ENCODE peak calls at places on chromosome 3, in five cellular contexts. V, O, D, Q and L are unnamed samples.
A peak's percentile ranks its signal among the peaks of the same experiment; 100 is the strongest.

GRCh38 chr3:46674031-46674592 is 19.4 kb downstream of the ALS2CL start:
- DNase-seq in D (no peak), V (no peak), Q (no peak), O (no peak), L (no peak)

GRCh38 chr3:40652072-40652471 is 127.3 kb downstream of the ZNF621 start:
- DNase-seq in Q (no peak), D (no peak), V (no peak), O (no peak), L (no peak)

GRCh38 chr3:42749753-42750231 is 23.3 kb downstream of the CCDC13 start:
- DNase-seq in O (no peak), Q (peak; percentile 30), V (no peak), D (no peak), L (no peak)

GRCh38 chr3:123750659-123751420 is 133.3 kb downstream of the MYLK start:
- DNase-seq in Q (peak; percentile 95), D (no peak), O (peak; percentile 88), V (no peak), L (peak; percentile 87)

GRCh38 chr3:143793971-143794370 is 54.3 kb downstream of the SLC9A9 start:
- DNase-seq in O (no peak), V (no peak), Q (no peak), D (no peak), L (no peak)

GRCh38 chr3:66816110-66816761 is 181.9 kb upstream of the KBTBD8 start:
- DNase-seq in O (peak; percentile 47), V (no peak), D (no peak), Q (peak; percentile 86), L (no peak)

GRCh38 chr3:38133557-38134405 is 3.1 kb downstream of the ACAA1 start:
- DNase-seq in D (peak; percentile 51), O (no peak), V (no peak), Q (no peak), L (peak; percentile 19)

GRCh38 chr3:20608054-20608738 is 422.2 kb upstream of the SGO1 start:
- DNase-seq in D (no peak), O (no peak), Q (no peak), V (no peak), L (no peak)

GRCh38 chr3:9499455-9500107 is 54.0 kb downstream of the LHFPL4 start:
- DNase-seq in Q (no peak), V (no peak), D (no peak), O (no peak), L (no peak)

GRCh38 chr3:142273501-142273900 is 48.1 kb upstream of the GK5 start:
- DNase-seq in V (no peak), Q (no peak), O (no peak), D (no peak), L (no peak)

GRCh38 chr3:37546876-37547275 is 314.8 kb upstream of the CTDSPL start:
- DNase-seq in O (no peak), Q (peak; percentile 37), D (no peak), V (no peak), L (no peak)

GRCh38 chr3:51391566-51392300 is 648 bp downstream of the RBM15B start:
- DNase-seq in O (no peak), V (peak; percentile 72), Q (peak; percentile 33), D (peak; percentile 22), L (no peak)

GRCh38 chr3:142112601-142113000 is 36.7 kb downstream of the TFDP2 start:
- DNase-seq in Q (no peak), D (no peak), V (no peak), O (no peak), L (no peak)

GRCh38 chr3:101842245-101842934 is 6.9 kb upstream of the NFKBIZ start:
- DNase-seq in V (no peak), D (no peak), O (no peak), Q (no peak), L (no peak)

GRCh38 chr3:144840866-144841265 is 869.2 kb downstream of the DIPK2A start:
- DNase-seq in V (no peak), O (no peak), Q (no peak), D (no peak), L (no peak)

GRCh38 chr3:127889461-127889863 is 25.6 kb upstream of the KBTBD12 start:
- DNase-seq in D (peak; percentile 20), V (no peak), Q (peak; percentile 84), O (no peak), L (peak; percentile 61)

DNA sequence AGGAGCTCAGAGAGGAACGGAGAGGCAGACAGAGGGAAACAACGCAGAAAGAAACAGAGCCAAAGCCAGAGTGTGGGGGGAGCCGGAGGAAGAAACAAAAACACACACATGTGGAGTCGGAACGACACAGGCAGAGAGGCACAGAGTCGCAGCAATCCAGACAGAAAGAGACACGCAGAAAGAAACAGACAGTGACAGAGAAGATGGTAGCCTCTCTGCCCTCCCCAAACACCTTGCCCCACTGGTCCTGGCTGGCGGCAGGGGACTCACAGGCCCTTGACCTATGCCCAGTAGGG is 1.7 kb downstream of the NCKIPSD start:
- DNase-seq in D (no peak), Q (no peak), O (no peak), V (no peak), L (no peak)
- H3K4me3 ChIP-seq in D (peak overlapping the region; percentile 91), Q (peak overlapping the region; percentile 40), O (peak overlapping the region; percentile 94), V (no peak overlapping the region), L (peak overlapping the region; percentile 98)

DNA sequence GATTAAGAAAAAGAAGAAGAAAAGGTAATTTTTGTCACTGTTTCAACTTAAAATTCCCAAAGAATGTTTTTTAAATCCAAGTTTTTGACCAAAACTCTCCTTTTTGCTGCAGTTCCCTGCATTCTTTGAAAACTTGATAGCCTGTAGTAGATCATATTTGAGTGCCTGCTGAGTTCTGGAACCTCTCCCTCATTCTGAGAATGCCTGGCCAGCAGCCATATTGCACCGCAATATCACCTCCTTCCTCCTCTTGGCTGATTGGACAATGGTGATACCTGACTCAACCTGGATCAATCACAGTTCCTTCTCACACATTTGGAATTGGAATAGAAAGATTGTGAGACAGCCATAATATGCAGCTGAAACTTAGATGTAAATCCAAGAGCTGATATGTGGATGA is 97.6 kb upstream of the GAP43 start:
- DNase-seq in O (no peak), Q (no peak), D (no peak), V (no peak), L (no peak)
- TF ChIP-seq CTCF in O (no peak), Q (no peak), D (no peak), V (no peak), L (no peak)

DNA sequence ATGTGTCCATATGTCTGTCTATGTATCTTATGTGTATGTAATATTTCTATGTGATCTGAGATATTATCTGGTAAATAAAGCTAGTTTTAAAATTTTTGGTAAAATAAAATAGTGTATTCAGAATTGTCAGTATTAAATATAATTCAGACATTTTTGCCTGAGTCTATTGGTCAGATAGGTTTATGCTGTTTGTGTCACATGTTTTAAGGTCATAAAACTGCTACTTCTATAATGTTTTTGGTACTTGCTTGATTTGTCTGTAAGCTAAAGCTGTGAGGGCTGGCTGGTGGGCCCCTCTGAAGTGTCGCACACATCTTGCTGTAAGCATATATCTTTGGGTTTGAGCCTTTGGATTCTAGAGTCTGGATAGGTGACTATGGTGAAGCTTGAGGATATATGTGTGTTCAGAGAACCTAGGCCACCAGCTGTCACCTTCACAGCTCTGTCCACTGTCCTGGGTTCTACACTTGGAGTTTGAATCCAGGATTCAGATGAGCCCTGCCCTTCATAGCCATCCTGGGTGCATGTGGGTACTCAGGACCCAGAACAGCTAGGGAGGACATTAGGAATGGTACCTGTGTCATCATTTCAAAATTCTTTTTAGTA is 71.8 kb upstream of the STRIT1 start:
- DNase-seq in Q (no peak), V (no peak), O (no peak), D (no peak), L (no peak)
- H3K4me3 ChIP-seq in Q (no peak overlapping the region), V (no peak overlapping the region), O (no peak overlapping the region), D (no peak overlapping the region), L (no peak overlapping the region)

DNA sequence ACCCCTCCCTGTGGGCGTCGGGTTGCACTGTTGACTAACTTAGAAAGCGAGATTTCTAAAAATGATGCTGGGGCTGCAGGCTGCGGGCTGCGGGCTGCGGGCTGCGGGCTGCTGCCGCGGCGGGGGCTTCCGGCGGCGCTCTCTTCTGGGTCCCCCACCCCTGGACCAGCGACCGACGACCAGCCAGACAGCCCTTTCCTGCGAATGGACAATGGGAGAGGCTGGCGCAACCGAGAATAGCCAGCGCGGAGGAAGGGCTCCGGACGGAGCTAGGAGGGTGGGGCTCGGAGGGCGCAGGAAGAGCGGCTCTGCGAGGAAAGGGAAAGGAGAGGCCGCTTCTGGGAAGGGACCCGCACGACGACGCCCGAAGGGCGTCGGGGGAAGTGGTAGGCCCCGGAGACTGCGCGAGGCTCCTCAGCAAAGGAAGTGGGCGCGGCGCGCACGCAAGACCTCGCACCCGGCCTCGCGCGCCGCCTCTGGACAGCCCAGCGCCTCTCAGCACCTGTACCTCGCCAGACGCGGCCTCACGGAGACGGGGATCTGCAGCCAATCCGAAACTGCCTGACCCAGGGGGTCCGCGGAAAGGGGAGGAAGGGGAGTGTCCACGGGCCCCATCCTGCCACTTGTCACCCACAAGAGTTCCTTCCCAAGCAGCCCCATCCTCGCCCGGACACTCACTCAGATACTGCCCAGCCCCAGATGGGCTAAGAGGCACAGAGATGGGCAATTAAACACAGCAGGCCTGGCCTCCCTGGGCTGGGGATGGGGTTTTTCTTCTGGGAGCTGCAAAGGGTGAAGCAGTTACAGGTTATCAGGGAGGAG is 70.7 kb downstream of the SLC12A8 start:
- DNase-seq in D (no peak), O (no peak), V (peak; percentile 91), Q (peak; percentile 50), L (no peak)
- TF ChIP-seq CTCF in D (no peak), O (peak; percentile 14), V (peak; percentile 72), Q (no peak), L (peak; percentile 19)

GRCh38 chr3:52986938-52987337 is 58.9 kb downstream of the SFMBT1 start:
- DNase-seq in Q (peak; percentile 65), O (peak; percentile 21), D (no peak), V (no peak), L (no peak)

GRCh38 chr3:52982839-52983238 is 63.0 kb downstream of the SFMBT1 start:
- DNase-seq in V (no peak), Q (no peak), O (no peak), D (no peak), L (no peak)

GRCh38 chr3:52986049-52986448 is 59.8 kb downstream of the SFMBT1 start:
- DNase-seq in Q (no peak), D (no peak), V (no peak), O (no peak), L (no peak)

GRCh38 chr3:52983336-52983807 is 62.5 kb downstream of the SFMBT1 start:
- DNase-seq in O (no peak), Q (no peak), D (no peak), V (peak; percentile 26), L (no peak)

GRCh38 chr3:52983828-52984227 is 62.0 kb downstream of the SFMBT1 start:
- DNase-seq in V (peak; percentile 15), O (no peak), Q (no peak), D (no peak), L (no peak)
- H3K4me3 ChIP-seq in V (peak overlapping the region; percentile 15), O (no peak overlapping the region), Q (no peak overlapping the region), D (no peak overlapping the region), L (no peak overlapping the region)

DNA sequence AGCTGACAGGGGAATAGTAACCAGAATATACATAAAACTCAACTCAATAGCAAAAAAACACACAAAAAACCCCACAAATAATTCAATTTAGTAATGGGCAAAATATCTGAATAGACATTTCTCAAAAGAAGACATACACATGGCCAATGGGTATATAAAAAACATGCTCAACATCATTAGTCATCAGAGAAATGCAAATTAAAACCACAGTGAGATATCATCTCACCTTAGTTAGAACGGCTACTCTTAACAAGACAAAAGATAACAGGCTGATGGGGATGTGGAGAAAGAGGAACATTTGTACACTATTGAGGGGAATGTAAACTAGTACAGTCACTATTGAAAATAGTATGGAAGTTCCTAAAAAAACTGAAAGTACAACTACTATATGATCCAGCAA is 678.6 kb downstream of the MECOM start:
- DNase-seq in Q (no peak), V (no peak), D (no peak), O (no peak), L (no peak)
- TF ChIP-seq CTCF in Q (no peak), V (no peak), D (no peak), O (no peak), L (no peak)